ENCODE peak calls at places on chromosomes 2 and 18, in eight cellular contexts. B, O, K, L, N, M, U and H are unnamed samples.

GRCh38 chr2:241214766-241215165 is 26.3 kb downstream of the ANO7 start:
- DNase-seq in B (no peak), O (no peak), K (no peak), L (no peak), N (no peak), M (no peak), U (no peak), H (no peak)

GRCh38 chr2:85286913-85287312 is 40.9 kb downstream of the TGOLN2 start:
- DNase-seq in B (no peak), O (no peak), K (no peak), L (no peak), N (no peak), M (no peak), U (no peak), H (no peak)

GRCh38 chr2:160891353-160891740 is 268.9 kb upstream of the TANK start:
- DNase-seq in B (peak; percentile 48), O (no peak), K (no peak), L (no peak), N (no peak), M (no peak), U (no peak), H (no peak)

GRCh38 chr2:218438601-218439000 is 19.7 kb downstream of the VIL1 start:
- DNase-seq in B (peak; percentile 71), O (no peak), K (no peak), L (no peak), N (no peak), M (no peak), U (no peak), H (no peak)

GRCh38 chr2:20448246-20449046 is 1.6 kb downstream of the RHOB start:
- DNase-seq in B (peak; percentile 31), O (no peak), K (peak; percentile 45), L (no peak), N (no peak), M (no peak), U (no peak), H (no peak)

GRCh38 chr2:171404258-171404657 is 29.5 kb downstream of the METTL8 start:
- DNase-seq in B (peak; percentile 57), O (no peak), K (peak; percentile 90), L (no peak), N (peak; percentile 46), M (no peak), U (peak; percentile 81), H (peak; percentile 79)

GRCh38 chr2:71679481-71679880 is 226.1 kb downstream of the DYSF start:
- DNase-seq in B (no peak), O (no peak), K (no peak), L (no peak), N (no peak), M (no peak), U (no peak), H (no peak)

GRCh38 chr2:233209117-233209977 is 42.1 kb upstream of the ATG16L1 start:
- DNase-seq in B (peak; percentile 66), O (no peak), K (peak; percentile 49), L (no peak), N (no peak), M (no peak), U (peak; percentile 73), H (peak; percentile 21)

GRCh38 chr18:7919565-7919964 is 352.4 kb downstream of the PTPRM start:
- DNase-seq in B (no peak), O (no peak), K (no peak), L (no peak), N (no peak), M (no peak), U (no peak), H (no peak)

GRCh38 chr2:202158796-202159195 is 79.6 kb downstream of the SUMO1 start:
- DNase-seq in B (peak; percentile 56), O (no peak), K (peak; percentile 40), L (no peak), N (peak; percentile 52), M (no peak), U (no peak), H (peak; percentile 71)

GRCh38 chr18:58891753-58892152 is 27.1 kb downstream of the ZNF532 start:
- DNase-seq in B (peak; percentile 44), O (no peak), K (no peak), L (no peak), N (no peak), M (no peak), U (no peak), H (no peak)

GRCh38 chr2:153405196-153405595 is 73.4 kb downstream of the RPRM start:
- DNase-seq in B (no peak), O (no peak), K (no peak), L (no peak), N (no peak), M (no peak), U (no peak), H (no peak)

GRCh38 chr2:217617496-217618085 is 385.2 kb downstream of the TNS1 start:
- DNase-seq in B (no peak), O (no peak), K (no peak), L (no peak), N (no peak), M (no peak), U (no peak), H (no peak)

GRCh38 chr18:77110936-77111335 is 21.6 kb downstream of the MBP start:
- DNase-seq in B (no peak), O (no peak), K (no peak), L (no peak), N (no peak), M (no peak), U (no peak), H (no peak)

GRCh38 chr18:58263055-58263732 is 219.2 kb downstream of the NEDD4L start:
- DNase-seq in B (peak; percentile 63), O (no peak), K (peak; percentile 64), L (no peak), N (no peak), M (no peak), U (peak; percentile 86), H (no peak)

GRCh38 chr2:217650716-217651360 is 352.0 kb downstream of the TNS1 start:
- DNase-seq in B (peak; percentile 58), O (no peak), K (peak; percentile 66), L (no peak), N (peak; percentile 43), M (peak; percentile 19), U (peak; percentile 51), H (peak; percentile 61)

GRCh38 chr2:109322111-109322510 is 193.1 kb downstream of the SH3RF3 start:
- DNase-seq in B (peak; percentile 99), O (no peak), K (peak; percentile 93), L (no peak), N (peak; percentile 98), M (peak; percentile 91), U (peak; percentile 87), H (peak; percentile 99)

GRCh38 chr2:195049372-195050031 is 607.5 kb upstream of the SLC39A10 start:
- DNase-seq in B (peak; percentile 21), O (no peak), K (peak; percentile 76), L (no peak), N (no peak), M (no peak), U (no peak), H (peak; percentile 40)

GRCh38 chr2:234578389-234578788 is 81.5 kb upstream of the ARL4C start:
- DNase-seq in B (no peak), O (no peak), K (no peak), L (no peak), N (no peak), M (no peak), U (no peak), H (no peak)

GRCh38 chr18:11700876-11701275 is 11.8 kb downstream of the GNAL start:
- DNase-seq in B (no peak), O (no peak), K (no peak), L (no peak), N (no peak), M (no peak), U (no peak), H (no peak)

GRCh38 chr2:182038579-182038978 is 52.9 kb downstream of the PPP1R1C start:
- DNase-seq in B (peak; percentile 24), O (no peak), K (peak; percentile 82), L (no peak), N (peak; percentile 42), M (no peak), U (no peak), H (peak; percentile 55)

GRCh38 chr2:10414000-10414451 is 34.1 kb downstream of the ODC1 start:
- DNase-seq in B (peak; percentile 56), O (no peak), K (peak; percentile 76), L (no peak), N (peak; percentile 34), M (no peak), U (no peak), H (peak; percentile 60)

GRCh38 chr18:74635202-74635969 is 37.7 kb downstream of the ZNF407 start:
- DNase-seq in B (no peak), O (no peak), K (no peak), L (no peak), N (no peak), M (no peak), U (no peak), H (no peak)

GRCh38 chr2:55120634-55121359 is 70.5 kb upstream of the RTN4 start:
- DNase-seq in B (peak; percentile 79), O (peak; percentile 57), K (no peak), L (no peak), N (no peak), M (no peak), U (no peak), H (peak; percentile 62)

GRCh38 chr18:8142932-8143331 is 466.3 kb upstream of the RAB12 start:
- DNase-seq in B (no peak), O (no peak), K (no peak), L (no peak), N (no peak), M (no peak), U (peak; percentile 72), H (peak; percentile 17)

GRCh38 chr2:180202591-180202990 is 195.5 kb upstream of the CWC22 start:
- DNase-seq in B (no peak), O (no peak), K (no peak), L (no peak), N (peak; percentile 74), M (peak; percentile 16), U (no peak), H (no peak)

GRCh38 chr2:46184794-46185583 is 112.2 kb upstream of the EPAS1 start:
- DNase-seq in B (no peak), O (no peak), K (no peak), L (no peak), N (no peak), M (no peak), U (no peak), H (no peak)

GRCh38 chr2:27582129-27582694 is 630 bp upstream of the ZNF512 start:
- DNase-seq in B (no peak), O (no peak), K (no peak), L (no peak), N (no peak), M (no peak), U (no peak), H (no peak)

GRCh38 chr2:239318790-239319189 is 82.0 kb downstream of the HDAC4 start:
- DNase-seq in B (no peak), O (no peak), K (peak; percentile 20), L (no peak), N (no peak), M (no peak), U (no peak), H (no peak)

GRCh38 chr18:8882632-8883408 is 177.5 kb downstream of the MTCL1 start:
- DNase-seq in B (no peak), O (no peak), K (peak; percentile 56), L (no peak), N (no peak), M (no peak), U (peak; percentile 7), H (no peak)

GRCh38 chr18:49170925-49171509 is 220.3 kb upstream of the SMAD7 start:
- DNase-seq in B (no peak), O (peak; percentile 51), K (no peak), L (no peak), N (no peak), M (no peak), U (no peak), H (no peak)

GRCh38 chr2:150468350-150468960 is 19.0 kb downstream of the RND3 start:
- DNase-seq in B (peak; percentile 21), O (no peak), K (peak; percentile 29), L (no peak), N (peak; percentile 10), M (no peak), U (peak; percentile 28), H (peak; percentile 44)

GRCh38 chr2:166518634-166519390 is 24.8 kb upstream of the SCN7A start:
- DNase-seq in B (no peak), O (no peak), K (peak; percentile 15), L (no peak), N (no peak), M (no peak), U (no peak), H (no peak)

GRCh38 chr2:31341351-31341750 is 73.2 kb downstream of the XDH start:
- DNase-seq in B (no peak), O (no peak), K (peak; percentile 16), L (no peak), N (no peak), M (no peak), U (no peak), H (no peak)